ENCODE peak calls at places on chromosome 7, in six cellular contexts. M is natural killer cell, I is endothelial cell, L is heart right ventricle, P is pancreas, Q is sigmoid colon. F is an unnamed sample.
A peak's percentile ranks its signal among the peaks of the same experiment; 100 is the strongest.

GRCh38 chr7:114720725-114721124 is 201.2 kb upstream of the MDFIC start:
- DNase-seq in M (no peak), I (no peak), L (no peak), P (no peak), Q (no peak), F (no peak)

GRCh38 chr7:38327597-38327996 is 54.2 kb upstream of the TARP start:
- DNase-seq in M (no peak), I (no peak), L (no peak), P (no peak), Q (no peak), F (no peak)

GRCh38 chr7:7720750-7721621 is 2.6 kb upstream of the RPA3 start:
- DNase-seq in M (no peak), I (no peak), L (no peak), P (no peak), Q (no peak), F (no peak)

GRCh38 chr7:4849390-4849789 is 12.4 kb downstream of the PAPOLB start:
- DNase-seq in M (no peak), I (no peak), L (no peak), P (no peak), Q (no peak), F (no peak)

GRCh38 chr7:135768990-135769389 is 20.4 kb upstream of the FAM180A start:
- DNase-seq in M (no peak), I (no peak), L (peak; percentile 36), P (no peak), Q (no peak), F (peak; percentile 9)

GRCh38 chr7:17773289-17773626 is 167.0 kb downstream of the SNX13 start:
- DNase-seq in M (no peak), I (no peak), L (no peak), P (no peak), Q (no peak), F (no peak)

GRCh38 chr7:82672078-82672477 is 228.5 kb upstream of the CACNA2D1 start:
- DNase-seq in M (no peak), I (no peak), L (no peak), P (no peak), Q (no peak), F (no peak)

GRCh38 chr7:81573128-81573527 is 196.7 kb downstream of the HGF start:
- DNase-seq in M (no peak), I (no peak), L (no peak), P (no peak), Q (no peak), F (no peak)

GRCh38 chr7:102912742-102913141 is at the start of gene LRRC17:
- DNase-seq in M (no peak), I (no peak), L (peak; percentile 64), P (no peak), Q (no peak), F (no peak)

GRCh38 chr7:143419880-143420279 is 11.2 kb upstream of the EPHA1 start:
- DNase-seq in M (no peak), I (no peak), L (no peak), P (no peak), Q (no peak), F (no peak)

GRCh38 chr7:84911077-84911476 is 275.8 kb downstream of the SEMA3D start:
- DNase-seq in M (no peak), I (no peak), L (no peak), P (no peak), Q (no peak), F (no peak)

GRCh38 chr7:128830231-128831177 is at the start of gene FLNC:
- DNase-seq in M (no peak), I (peak; percentile 50), L (peak; percentile 63), P (peak; percentile 83), Q (peak; percentile 87), F (no peak)

GRCh38 chr7:45970454-45970853 is 49.4 kb upstream of the IGFBP3 start:
- DNase-seq in M (no peak), I (no peak), L (no peak), P (no peak), Q (no peak), F (no peak)

GRCh38 chr7:21580073-21580521 is 37.3 kb downstream of the DNAH11 start:
- DNase-seq in M (no peak), I (no peak), L (no peak), P (no peak), Q (no peak), F (no peak)

GRCh38 chr7:22607180-22607579 is 107.2 kb upstream of the STEAP1B start:
- DNase-seq in M (no peak), I (no peak), L (no peak), P (no peak), Q (peak; percentile 81), F (no peak)

GRCh38 chr7:30913821-30914515 is 2.3 kb downstream of the AQP1 start:
- DNase-seq in M (no peak), I (no peak), L (no peak), P (no peak), Q (no peak), F (no peak)

GRCh38 chr7:146492017-146492416 is 375.4 kb downstream of the CNTNAP2 start:
- DNase-seq in M (no peak), I (no peak), L (no peak), P (no peak), Q (no peak), F (no peak)

GRCh38 chr7:4807708-4808420 is 32.4 kb downstream of the AP5Z1 start:
- DNase-seq in M (no peak), I (no peak), L (no peak), P (no peak), Q (no peak), F (no peak)

GRCh38 chr7:109259151-109259550 is 689.5 kb downstream of the DNAJB9 start:
- DNase-seq in M (no peak), I (no peak), L (no peak), P (no peak), Q (no peak), F (no peak)

GRCh38 chr7:80707318-80707717 is 68.9 kb downstream of the CD36 start:
- DNase-seq in M (no peak), I (no peak), L (no peak), P (no peak), Q (no peak), F (no peak)

GRCh38 chr7:37987732-37988131 is 67.3 kb downstream of the EPDR1 start:
- DNase-seq in M (no peak), I (no peak), L (no peak), P (no peak), Q (no peak), F (no peak)

GRCh38 chr7:13016633-13017324 is 329.3 kb downstream of the ARL4A start:
- DNase-seq in M (no peak), I (no peak), L (no peak), P (no peak), Q (no peak), F (no peak)

GRCh38 chr7:43076189-43076605 is 36.2 kb upstream of the HECW1 start:
- DNase-seq in M (no peak), I (no peak), L (no peak), P (no peak), Q (no peak), F (no peak)

GRCh38 chr7:41237956-41238355 is 464.9 kb downstream of the INHBA start:
- DNase-seq in M (no peak), I (no peak), L (no peak), P (no peak), Q (no peak), F (no peak)

GRCh38 chr7:41232086-41232485 is 470.8 kb downstream of the INHBA start:
- DNase-seq in M (no peak), I (no peak), L (no peak), P (no peak), Q (no peak), F (no peak)
- TF ChIP-seq CTCF in M (no peak), I (no peak), L (no peak), P (no peak), Q (no peak), F (no peak)

DNA sequence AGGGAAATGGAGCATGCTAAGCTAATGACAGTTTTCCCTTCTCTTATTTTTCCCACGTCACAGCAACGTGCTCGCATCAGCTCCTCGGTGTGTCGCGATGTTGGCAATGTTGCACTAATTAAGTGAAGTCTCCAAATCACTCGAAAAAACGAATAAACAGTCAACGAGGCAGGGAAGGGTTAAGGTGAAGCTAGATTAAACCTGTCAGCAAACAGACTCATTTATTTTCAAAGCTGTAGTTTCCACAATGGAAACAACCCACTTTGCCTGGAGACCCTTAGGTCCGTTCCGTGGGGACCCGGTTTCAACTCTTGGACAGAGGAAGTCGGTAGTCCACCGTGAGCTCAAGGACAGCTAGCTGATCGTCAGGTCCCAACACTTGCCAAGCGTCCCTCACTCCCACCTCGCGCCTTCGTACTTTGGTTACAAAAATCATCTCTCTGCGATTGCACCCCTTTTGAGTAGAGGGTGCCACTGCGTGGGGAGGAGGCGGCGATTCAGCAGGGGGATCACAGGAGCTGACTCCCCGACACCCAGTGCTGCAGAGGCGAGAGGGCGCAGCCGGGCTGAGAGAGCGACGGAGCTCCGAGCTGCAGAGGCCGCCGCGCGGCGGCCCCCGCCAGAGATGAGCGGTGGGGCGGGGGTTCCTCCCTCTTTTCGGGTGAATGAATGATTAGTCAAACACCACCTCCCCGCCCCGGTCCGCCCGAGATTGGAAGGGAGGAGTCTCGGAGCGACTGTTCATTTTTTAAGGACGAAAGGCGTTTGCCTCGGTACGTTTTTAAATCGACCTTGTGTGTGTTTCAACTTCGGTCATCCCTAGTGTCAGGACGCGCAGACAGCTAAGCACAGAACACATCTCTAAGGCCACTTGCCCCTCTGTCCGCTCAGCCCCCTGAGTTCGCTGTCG is 1.3 kb upstream of the BMPER start:
- DNase-seq in M (no peak), I (peak; percentile 38), L (peak; percentile 35), P (peak; percentile 68), Q (peak; percentile 67), F (peak; percentile 68)
- TF ChIP-seq CTCF in M (no peak), I (no peak), L (no peak), P (no peak), Q (no peak), F (no peak)

DNA sequence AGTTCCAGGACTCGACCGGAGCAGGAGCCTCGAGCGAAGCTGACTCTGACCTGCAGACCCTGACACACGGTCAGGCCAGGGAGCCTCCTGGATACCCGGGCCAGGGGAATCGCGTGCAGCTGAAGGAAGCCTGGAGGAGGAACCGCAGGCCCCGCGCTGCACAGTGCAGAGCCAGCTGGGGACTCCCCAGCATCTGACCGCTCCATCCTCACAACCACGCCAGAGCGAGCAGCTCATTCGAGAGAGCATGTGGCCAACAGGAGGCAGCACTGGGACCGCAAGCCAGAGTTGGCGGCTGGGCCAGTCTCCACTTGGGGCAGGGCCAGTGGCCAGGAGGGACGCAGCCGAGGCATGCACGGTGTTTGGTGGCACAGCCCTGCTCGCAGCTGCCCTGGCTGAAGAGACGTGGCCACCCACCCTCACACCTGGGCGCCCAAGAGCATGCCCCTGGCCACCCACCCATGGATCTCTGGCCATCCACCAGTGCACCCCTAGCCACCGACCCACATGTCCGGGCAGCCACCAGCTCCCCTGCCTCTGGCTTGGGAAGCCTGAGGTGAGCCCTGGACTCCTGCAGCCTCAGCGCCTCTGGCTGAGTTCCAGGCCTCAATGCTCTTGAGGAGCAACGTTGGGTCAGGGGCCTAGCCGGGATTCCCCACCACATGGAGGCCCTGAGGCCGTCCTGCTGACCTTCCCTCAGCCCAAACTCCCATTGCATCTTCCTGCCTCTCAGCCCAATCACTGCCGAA is 213.9 kb downstream of the ELFN1 start:
- DNase-seq in M (no peak), I (no peak), L (no peak), P (no peak), Q (no peak), F (no peak)
- TF ChIP-seq CTCF in M (no peak), I (no peak), L (peak; percentile 12), P (no peak), Q (no peak), F (no peak)

DNA sequence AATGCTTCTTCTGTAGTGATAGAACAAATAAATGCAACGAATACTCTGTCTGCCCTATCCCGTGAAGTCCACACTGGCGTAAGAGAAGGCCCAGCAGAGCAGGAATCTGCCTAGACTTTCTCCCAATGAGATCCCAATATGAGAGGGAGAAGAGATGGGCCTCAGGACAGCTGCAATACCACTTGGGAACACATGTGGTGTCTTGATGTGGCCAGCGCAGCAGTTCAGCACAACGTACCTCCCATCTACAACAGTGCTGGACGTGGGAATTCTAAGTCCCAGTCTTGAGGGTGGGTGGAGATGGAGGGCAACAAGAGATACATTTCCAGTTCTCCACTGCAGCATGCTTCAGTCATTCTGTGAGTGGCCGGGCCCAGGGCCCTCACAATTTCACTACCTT is 45.8 kb downstream of the FIGNL1 start:
- DNase-seq in M (no peak), I (no peak), L (no peak), P (no peak), Q (no peak), F (no peak)
- TF ChIP-seq CTCF in M (no peak), I (peak; percentile 28), L (no peak), P (no peak), Q (no peak), F (no peak)